ENCODE peak calls at places on chromosome 15, in ten cellular contexts. M, B, V, G, X, A, O, Y, J and N are unnamed samples.
A peak's percentile ranks its signal among the peaks of the same experiment; 100 is the strongest.

GRCh38 chr15:49506341-49506740 is 83.3 kb downstream of the FGF7 start:
- DNase-seq in V (no peak), X (no peak), Y (no peak), A (no peak), O (no peak), M (no peak), G (no peak), B (no peak), J (no peak), N (no peak)

GRCh38 chr15:70034141-70034540 is 63.6 kb downstream of the TLE3 start:
- DNase-seq in G (no peak), B (no peak), V (no peak), J (no peak), M (no peak), O (no peak), Y (no peak), A (no peak), X (no peak), N (no peak)

GRCh38 chr15:73072894-73073293 is 20.6 kb downstream of the NEO1 start:
- DNase-seq in M (no peak), X (no peak), Y (no peak), O (no peak), B (no peak), G (no peak), A (no peak), V (no peak), J (no peak), N (no peak)

GRCh38 chr15:89101302-89102191 is 13.3 kb downstream of the ABHD2 start:
- DNase-seq in G (no peak), O (no peak), X (no peak), B (peak; percentile 91), V (peak; percentile 97), A (no peak), Y (no peak), J (no peak), M (no peak), N (no peak)

GRCh38 chr15:52098328-52098727 is 14.2 kb downstream of the BCL2L10 start:
- DNase-seq in A (no peak), Y (no peak), O (no peak), V (no peak), M (no peak), J (no peak), X (no peak), B (no peak), G (no peak), N (no peak)

GRCh38 chr15:94247789-94248638 is 16.7 kb downstream of the MCTP2 start:
- DNase-seq in Y (no peak), G (no peak), J (no peak), V (no peak), A (no peak), M (no peak), X (no peak), O (no peak), B (no peak), N (no peak)

GRCh38 chr15:82944840-82945239 is 7.7 kb downstream of the HOMER2 start:
- DNase-seq in M (no peak), A (no peak), Y (no peak), J (no peak), G (no peak), B (no peak), O (no peak), X (no peak), V (no peak), N (no peak)

GRCh38 chr15:47184405-47185221 is 532.7 kb upstream of the SEMA6D start:
- DNase-seq in J (peak; percentile 45), O (no peak), G (no peak), A (peak; percentile 89), V (peak; percentile 1), B (no peak), Y (no peak), M (no peak), X (no peak), N (no peak)

GRCh38 chr15:28915935-28916334 is 30.2 kb downstream of the APBA2 start:
- DNase-seq in J (no peak), X (no peak), V (no peak), A (no peak), Y (no peak), M (no peak), B (no peak), G (no peak), O (no peak), N (no peak)

GRCh38 chr15:101183226-101183925 is 68.5 kb downstream of the CHSY1 start:
- DNase-seq in O (no peak), Y (no peak), X (no peak), J (no peak), A (no peak), V (no peak), G (no peak), M (no peak), B (no peak), N (no peak)

GRCh38 chr15:52180196-52180835 is 10.9 kb downstream of the GNB5 start:
- DNase-seq in A (no peak), G (no peak), O (peak; percentile 34), V (no peak), M (no peak), B (no peak), X (peak; percentile 5), J (no peak), Y (peak; percentile 48), N (no peak)

GRCh38 chr15:38242055-38242454 is 10.6 kb upstream of the SPRED1 start:
- DNase-seq in X (no peak), G (no peak), J (no peak), M (no peak), A (no peak), V (no peak), B (no peak), Y (peak; percentile 18), O (no peak), N (no peak)

GRCh38 chr15:58063612-58064011 is 1.9 kb downstream of the ALDH1A2 start:
- DNase-seq in V (no peak), O (no peak), X (no peak), B (no peak), G (no peak), A (no peak), Y (no peak), J (no peak), M (no peak), N (no peak)

GRCh38 chr15:70114226-70114625 is 16.5 kb upstream of the TLE3 start:
- DNase-seq in G (no peak), O (no peak), X (no peak), M (no peak), V (no peak), J (no peak), A (no peak), Y (no peak), B (no peak), N (no peak)

GRCh38 chr15:39625856-39626255 is 45.0 kb downstream of the THBS1 start:
- DNase-seq in Y (no peak), V (peak; percentile 46), B (no peak), J (no peak), A (no peak), G (no peak), M (no peak), O (no peak), X (no peak), N (no peak)

GRCh38 chr15:44726568-44727461 is 9.5 kb upstream of the TRIM69 start:
- DNase-seq in Y (no peak), J (peak; percentile 53), A (peak; percentile 20), V (peak; percentile 95), G (peak; percentile 72), O (peak; percentile 77), B (peak; percentile 88), X (peak; percentile 79), M (no peak), N (peak; percentile 60)

GRCh38 chr15:84883916-84884781 is at the start of gene SLC28A1:
- DNase-seq in J (no peak), V (no peak), O (no peak), G (no peak), M (no peak), A (no peak), B (no peak), X (no peak), Y (no peak), N (no peak)

GRCh38 chr15:88243895-88244787 is 12.4 kb downstream of the NTRK3 start:
- DNase-seq in B (no peak), V (peak; percentile 50), O (no peak), J (peak; percentile 54), Y (no peak), M (no peak), X (peak; percentile 21), G (no peak), A (no peak), N (no peak)

GRCh38 chr15:37933685-37934084 is 755 bp upstream of the TMCO5A start:
- DNase-seq in M (no peak), Y (no peak), G (no peak), B (no peak), J (no peak), O (no peak), A (no peak), X (no peak), V (peak; percentile 54), N (no peak)

GRCh38 chr15:52791776-52792175 is 1.6 kb upstream of the ONECUT1 start:
- DNase-seq in J (peak; percentile 43), B (no peak), M (no peak), A (no peak), G (no peak), V (no peak), O (no peak), X (no peak), Y (no peak), N (no peak)

GRCh38 chr15:59917504-59918157 is 86.5 kb upstream of the FOXB1 start:
- DNase-seq in Y (peak; percentile 48), B (peak; percentile 8), X (peak; percentile 68), G (no peak), M (peak; percentile 67), J (peak; percentile 86), A (peak; percentile 81), O (peak; percentile 39), V (peak; percentile 51), N (peak; percentile 18)

GRCh38 chr15:62658498-62658897 is 384.0 kb upstream of the TPM1 start:
- DNase-seq in B (no peak), X (no peak), A (no peak), O (no peak), V (peak; percentile 14), M (peak; percentile 13), Y (no peak), G (no peak), J (no peak), N (no peak)

GRCh38 chr15:32042269-32042996 is 12.1 kb downstream of the CHRNA7 start:
- DNase-seq in V (peak; percentile 3), G (no peak), Y (no peak), O (no peak), X (no peak), J (no peak), B (no peak), M (no peak), A (peak; percentile 39), N (no peak)

GRCh38 chr15:36798366-36798765 is 218.9 kb downstream of the CDIN1 start:
- DNase-seq in G (no peak), A (no peak), J (no peak), X (no peak), M (no peak), B (peak; percentile 65), O (no peak), Y (no peak), V (peak; percentile 89), N (no peak)

GRCh38 chr15:63463793-63464192 is 40.6 kb upstream of the USP3 start:
- DNase-seq in Y (no peak), O (no peak), V (no peak), B (no peak), X (no peak), J (no peak), A (no peak), G (no peak), M (no peak), N (no peak)

GRCh38 chr15:59751552-59752413 is 62.7 kb upstream of the BNIP2 start:
- DNase-seq in J (no peak), V (no peak), Y (no peak), A (peak; percentile 6), M (no peak), X (peak; percentile 6), G (no peak), B (no peak), O (no peak), N (no peak)